ENCODE peak calls at places on chromosomes 5 and 9, in ten cellular contexts. X is IMR-90; V is SK-N-SH; A is neuronal stem cell; K is breast epithelium; Q is CD8-positive, alpha-beta T cell; B is CD4-positive, CD25-positive, alpha-beta regulatory T cell; R is sigmoid colon; T is vagina; G is left ventricle myocardium inferior. I is an unnamed sample.

GRCh38 chr5:72355706-72356299 is 35.6 kb downstream of the PTCD2 start:
- DNase-seq in X (peak; percentile 22), V (peak; percentile 45), A (peak; percentile 15), K (no peak), Q (no peak), B (no peak), R (no peak), T (no peak), G (peak; percentile 23), I (no peak)

GRCh38 chr9:90645721-90646120 is 3.1 kb upstream of the DIRAS2 start:
- DNase-seq in X (no peak), V (no peak), A (no peak), K (no peak), Q (no peak), B (no peak), R (no peak), T (no peak), G (no peak), I (no peak)

GRCh38 chr9:5389109-5389732 is 48.5 kb downstream of the PLGRKT start:
- DNase-seq in X (peak; percentile 91), V (no peak), A (no peak), K (no peak), Q (no peak), B (peak; percentile 45), R (no peak), T (no peak), G (no peak), I (no peak)

GRCh38 chr5:3417376-3417943 is 178.2 kb upstream of the IRX1 start:
- DNase-seq in X (no peak), V (no peak), A (no peak), K (no peak), Q (no peak), B (no peak), R (no peak), T (no peak), G (no peak), I (no peak)

GRCh38 chr9:126894052-126894603 is 20.5 kb upstream of the RALGPS1 start:
- DNase-seq in X (no peak), V (no peak), A (no peak), K (no peak), Q (no peak), B (no peak), R (no peak), T (no peak), G (no peak), I (no peak)

GRCh38 chr5:87399720-87400119 is 13.0 kb downstream of the CCNH start:
- DNase-seq in X (no peak), V (no peak), A (no peak), K (no peak), Q (no peak), B (no peak), R (no peak), T (no peak), G (no peak), I (no peak)

GRCh38 chr5:34717426-34718327 is 61.5 kb downstream of the RAI14 start:
- DNase-seq in X (peak; percentile 99), V (no peak), A (peak; percentile 23), K (no peak), Q (no peak), B (no peak), R (no peak), T (no peak), G (no peak), I (no peak)

GRCh38 chr5:6302099-6302498 is 76.2 kb downstream of the MED10 start:
- DNase-seq in X (no peak), V (no peak), A (no peak), K (no peak), Q (no peak), B (no peak), R (no peak), T (no peak), G (no peak), I (no peak)

GRCh38 chr9:68933434-68934318 is 80.2 kb downstream of the PRKACG start:
- DNase-seq in X (no peak), V (no peak), A (no peak), K (no peak), Q (no peak), B (no peak), R (no peak), T (no peak), G (no peak), I (no peak)

GRCh38 chr9:134404376-134405358 is 78.4 kb downstream of the RXRA start:
- DNase-seq in X (no peak), V (no peak), A (no peak), K (no peak), Q (no peak), B (no peak), R (no peak), T (no peak), G (no peak), I (no peak)

GRCh38 chr9:134405527-134405926 is 79.3 kb downstream of the RXRA start:
- DNase-seq in X (no peak), V (no peak), A (no peak), K (no peak), Q (no peak), B (no peak), R (no peak), T (no peak), G (no peak), I (no peak)

GRCh38 chr9:134407123-134407779 is 81.0 kb downstream of the RXRA start:
- DNase-seq in X (peak; percentile 90), V (peak; percentile 97), A (peak; percentile 37), K (peak; percentile 82), Q (peak; percentile 74), B (peak; percentile 90), R (peak; percentile 96), T (no peak), G (peak; percentile 93), I (peak; percentile 83)

GRCh38 chr9:134408389-134408788 is 82.1 kb downstream of the RXRA start:
- DNase-seq in X (no peak), V (peak; percentile 79), A (no peak), K (no peak), Q (no peak), B (no peak), R (no peak), T (no peak), G (no peak), I (no peak)

GRCh38 chr9:134406366-134407122 is 80.3 kb downstream of the RXRA start:
- DNase-seq in X (no peak), V (peak; percentile 58), A (no peak), K (no peak), Q (no peak), B (no peak), R (no peak), T (no peak), G (no peak), I (no peak)
- H3K4me3 ChIP-seq in X (no peak overlapping the region), V (peak overlapping the region; percentile 44), A (no peak overlapping the region), K (peak overlapping the region; percentile 15), Q (peak overlapping the region; percentile 45), B (peak overlapping the region; percentile 52), R (peak overlapping the region; percentile 32), T (peak overlapping the region; percentile 34), G (peak overlapping the region; percentile 55), I (peak overlapping the region; percentile 29)

DNA sequence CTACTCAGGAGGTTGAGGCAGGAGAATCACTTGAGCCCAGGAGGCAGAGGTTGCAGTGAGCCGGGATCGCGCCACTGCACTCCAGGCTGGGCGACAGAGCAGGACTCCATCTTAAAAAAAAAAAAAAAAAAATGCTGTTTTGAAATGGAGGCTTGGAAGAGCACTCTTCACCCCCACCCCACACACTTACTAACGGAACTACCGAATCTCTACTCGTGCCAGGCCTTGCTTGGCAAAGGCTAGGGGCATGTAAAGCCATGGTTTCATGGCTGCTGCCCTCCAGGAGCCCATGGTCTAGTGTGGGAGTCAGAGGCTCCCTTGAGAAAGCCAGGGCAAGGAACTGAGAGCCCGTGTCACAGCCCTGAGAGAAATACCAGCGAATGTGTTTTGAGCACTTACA is 21.3 kb downstream of the PCDHGC5 start:
- DNase-seq in X (no peak), V (no peak), A (no peak), K (no peak), Q (no peak), B (no peak), R (no peak), T (no peak), G (no peak), I (no peak)
- H3K4me1 ChIP-seq in X (peaks cover 48% of the 10 kb centered on the region), V (peaks cover 66% of the 10 kb centered on the region), A (peaks cover 40% of the 10 kb centered on the region), K (peaks cover 11% of the 10 kb centered on the region), Q (peaks cover 21% of the 10 kb centered on the region), B (peaks cover 18% of the 10 kb centered on the region), R (peaks cover 54% of the 10 kb centered on the region), T (peaks cover 74% of the 10 kb centered on the region), G (peaks cover 82% of the 10 kb centered on the region), I (no peaks in the 10 kb centered on the region)

DNA sequence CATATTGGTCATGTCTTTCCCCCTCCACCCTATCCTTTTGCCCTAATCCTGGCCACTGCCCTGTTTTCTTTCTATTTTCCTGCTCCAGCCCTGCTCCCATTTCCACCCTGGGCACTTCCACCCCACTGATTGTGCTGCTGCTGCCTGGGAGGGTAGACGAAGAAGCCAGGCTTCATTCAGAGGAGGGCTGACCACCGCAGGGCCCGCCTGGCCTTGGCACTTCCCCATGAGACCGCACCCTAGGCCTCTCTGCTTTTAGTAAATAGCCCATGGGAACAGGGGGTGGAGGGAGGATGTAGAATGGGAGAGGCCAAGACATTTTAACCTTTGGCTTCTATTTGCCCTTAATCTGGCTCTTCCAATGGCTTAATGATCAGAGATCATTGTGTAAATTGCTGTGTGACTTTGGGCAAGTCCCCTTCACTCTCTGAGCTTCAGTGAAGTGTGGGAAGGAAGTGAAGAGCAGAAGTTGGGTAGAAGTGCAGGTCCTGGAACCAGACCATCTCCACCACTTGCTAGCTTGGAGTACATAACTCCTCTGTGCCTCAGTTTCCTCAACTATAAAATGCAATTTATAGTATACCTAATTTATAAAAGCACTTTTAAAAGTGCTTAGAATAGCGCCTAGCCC is 13.6 kb upstream of the GPX3 start:
- DNase-seq in X (no peak), V (no peak), A (no peak), K (no peak), Q (no peak), B (no peak), R (peak; percentile 83), T (no peak), G (peak; percentile 42), I (no peak)
- H3K27ac ChIP-seq in X (peak overlapping the region; percentile 76), V (no peak overlapping the region), A (no peak overlapping the region), K (peak overlapping the region; percentile 82), Q (no peak overlapping the region), B (no peak overlapping the region), R (peak overlapping the region; percentile 88), T (peak overlapping the region; percentile 81), G (peak overlapping the region; percentile 90), I (peak overlapping the region; percentile 83)

GRCh38 chr5:134508521-134509195 is 16.8 kb upstream of the JADE2 start:
- DNase-seq in X (no peak), V (no peak), A (no peak), K (no peak), Q (no peak), B (no peak), R (peak; percentile 35), T (no peak), G (no peak), I (no peak)

GRCh38 chr5:134509308-134510040 is 16.0 kb upstream of the JADE2 start:
- DNase-seq in X (peak; percentile 52), V (peak; percentile 47), A (no peak), K (peak; percentile 88), Q (no peak), B (no peak), R (peak; percentile 26), T (no peak), G (no peak), I (peak; percentile 53)

GRCh38 chr5:134512661-134512999 is 12.8 kb upstream of the JADE2 start:
- DNase-seq in X (no peak), V (no peak), A (no peak), K (no peak), Q (no peak), B (no peak), R (no peak), T (no peak), G (no peak), I (no peak)

GRCh38 chr5:134510970-134511795 is 14.3 kb upstream of the JADE2 start:
- DNase-seq in X (peak; percentile 69), V (no peak), A (no peak), K (peak; percentile 55), Q (peak; percentile 25), B (peak; percentile 32), R (no peak), T (no peak), G (no peak), I (no peak)

GRCh38 chr5:134511796-134512660 is 13.4 kb upstream of the JADE2 start:
- DNase-seq in X (peak; percentile 63), V (no peak), A (no peak), K (peak; percentile 63), Q (no peak), B (no peak), R (peak; percentile 94), T (no peak), G (peak; percentile 72), I (peak; percentile 87)
- H3K4me3 ChIP-seq in X (no peak overlapping the region), V (no peak overlapping the region), A (no peak overlapping the region), K (no peak overlapping the region), Q (no peak overlapping the region), B (no peak overlapping the region), R (no peak overlapping the region), T (no peak overlapping the region), G (no peak overlapping the region), I (no peak overlapping the region)

I was measured in Peyer's patch.